ENCODE peak calls at places on chromosomes 3 and 15, in six cellular contexts. G, R, L, Z, M and T are unnamed samples.

GRCh38 chr3:184176377-184177330 is 2.0 kb downstream of the AP2M1 start:
- DNase-seq in G (peak; percentile 98), R (peak; percentile 98), L (no peak), Z (peak; percentile 95), M (peak; percentile 90), T (peak; percentile 81)

GRCh38 chr3:134644731-134645514 is 5.9 kb downstream of the KY start:
- DNase-seq in G (no peak), R (peak; percentile 20), L (no peak), Z (peak; percentile 40), M (no peak), T (no peak)

GRCh38 chr15:31159837-31160236 is 58.3 kb upstream of the TRPM1 start:
- DNase-seq in G (no peak), R (no peak), L (no peak), Z (no peak), M (no peak), T (no peak)

GRCh38 chr3:111874177-111874820 is 15.2 kb downstream of the PHLDB2 start:
- DNase-seq in G (peak; percentile 90), R (peak; percentile 74), L (no peak), Z (no peak), M (peak; percentile 80), T (peak; percentile 93)

GRCh38 chr3:143736205-143736604 is 112.1 kb downstream of the SLC9A9 start:
- DNase-seq in G (no peak), R (no peak), L (no peak), Z (no peak), M (no peak), T (peak; percentile 15)

GRCh38 chr3:48142316-48142870 is 45.8 kb downstream of the CDC25A start:
- DNase-seq in G (no peak), R (no peak), L (no peak), Z (no peak), M (no peak), T (no peak)

GRCh38 chr3:105688821-105689220 is 180.0 kb downstream of the CBLB start:
- DNase-seq in G (peak; percentile 10), R (peak; percentile 30), L (no peak), Z (no peak), M (no peak), T (no peak)

GRCh38 chr3:83622526-83622925 is 1336.3 kb upstream of the CADM2 start:
- DNase-seq in G (no peak), R (no peak), L (no peak), Z (no peak), M (no peak), T (no peak)

GRCh38 chr3:184248454-184249411 is at the start of gene ALG3:
- DNase-seq in G (peak; percentile 90), R (peak; percentile 94), L (peak; percentile 36), Z (peak; percentile 95), M (peak; percentile 77), T (peak; percentile 88)

GRCh38 chr3:51268132-51268531 is 117.0 kb upstream of the MANF start:
- DNase-seq in G (no peak), R (no peak), L (no peak), Z (no peak), M (no peak), T (no peak)

GRCh38 chr15:25804451-25804850 is 58.7 kb downstream of the ATP10A start:
- DNase-seq in G (no peak), R (no peak), L (no peak), Z (no peak), M (no peak), T (no peak)

GRCh38 chr15:48393650-48394049 is 62.4 kb downstream of the DUT start:
- DNase-seq in G (peak; percentile 85), R (peak; percentile 78), L (no peak), Z (no peak), M (peak; percentile 80), T (no peak)

GRCh38 chr15:101028321-101028720 is 109.2 kb downstream of the LRRK1 start:
- DNase-seq in G (no peak), R (no peak), L (no peak), Z (no peak), M (peak; percentile 8), T (no peak)

GRCh38 chr15:89458440-89458839 is 37.9 kb downstream of the RHCG start:
- DNase-seq in G (no peak), R (no peak), L (no peak), Z (no peak), M (no peak), T (no peak)

GRCh38 chr3:42052867-42053351 is 38.2 kb upstream of the TRAK1 start:
- DNase-seq in G (no peak), R (peak; percentile 36), L (no peak), Z (no peak), M (no peak), T (no peak)

GRCh38 chr15:66852064-66852905 is 150.2 kb downstream of the SMAD6 start:
- DNase-seq in G (no peak), R (no peak), L (no peak), Z (no peak), M (no peak), T (no peak)

GRCh38 chr3:99925584-99925983 is 107.9 kb downstream of the CMSS1 start:
- DNase-seq in G (peak; percentile 80), R (peak; percentile 74), L (no peak), Z (no peak), M (peak; percentile 86), T (peak; percentile 89)

GRCh38 chr3:35187908-35188307 is 451.4 kb upstream of the ARPP21 start:
- DNase-seq in G (no peak), R (peak; percentile 13), L (no peak), Z (no peak), M (no peak), T (no peak)

GRCh38 chr3:37971467-37971866 is 19.1 kb upstream of the VILL start:
- DNase-seq in G (no peak), R (no peak), L (no peak), Z (no peak), M (no peak), T (no peak)

GRCh38 chr15:49152552-49153337 is 2.7 kb downstream of the COPS2 start:
- DNase-seq in G (no peak), R (no peak), L (no peak), Z (no peak), M (no peak), T (no peak)

GRCh38 chr3:171980578-171981270 is 58.7 kb upstream of the FNDC3B start:
- DNase-seq in G (no peak), R (peak; percentile 71), L (no peak), Z (no peak), M (peak; percentile 55), T (no peak)

GRCh38 chr3:115100172-115100571 is 46.9 kb downstream of the ZBTB20 start:
- DNase-seq in G (peak; percentile 74), R (peak; percentile 84), L (no peak), Z (peak; percentile 8), M (peak; percentile 87), T (peak; percentile 22)

GRCh38 chr15:67543348-67543718 is 830 bp downstream of the MAP2K5 start:
- DNase-seq in G (no peak), R (peak; percentile 13), L (no peak), Z (no peak), M (no peak), T (peak; percentile 11)

GRCh38 chr3:174685796-174686195 is 173.3 kb upstream of the NAALADL2 start:
- DNase-seq in G (no peak), R (no peak), L (no peak), Z (no peak), M (no peak), T (no peak)

GRCh38 chr3:105495021-105495420 is 128.3 kb downstream of the ALCAM start:
- DNase-seq in G (no peak), R (peak; percentile 43), L (no peak), Z (no peak), M (peak; percentile 78), T (no peak)

GRCh38 chr3:152638707-152639450 is 196.1 kb upstream of the P2RY1 start:
- DNase-seq in G (peak; percentile 16), R (peak; percentile 26), L (no peak), Z (no peak), M (peak; percentile 16), T (no peak)

GRCh38 chr15:74337146-74337545 is 30.3 kb downstream of the CYP11A1 start:
- DNase-seq in G (no peak), R (no peak), L (no peak), Z (no peak), M (no peak), T (no peak)

GRCh38 chr15:91101356-91101920 is 1.4 kb downstream of the SV2B start:
- DNase-seq in G (no peak), R (no peak), L (no peak), Z (no peak), M (no peak), T (no peak)
- H3K4me3 ChIP-seq in G (no peak overlapping the region), R (no peak overlapping the region), L (no peak overlapping the region), Z (peak overlapping the region; percentile 79), M (no peak overlapping the region), T (no peak overlapping the region)

DNA sequence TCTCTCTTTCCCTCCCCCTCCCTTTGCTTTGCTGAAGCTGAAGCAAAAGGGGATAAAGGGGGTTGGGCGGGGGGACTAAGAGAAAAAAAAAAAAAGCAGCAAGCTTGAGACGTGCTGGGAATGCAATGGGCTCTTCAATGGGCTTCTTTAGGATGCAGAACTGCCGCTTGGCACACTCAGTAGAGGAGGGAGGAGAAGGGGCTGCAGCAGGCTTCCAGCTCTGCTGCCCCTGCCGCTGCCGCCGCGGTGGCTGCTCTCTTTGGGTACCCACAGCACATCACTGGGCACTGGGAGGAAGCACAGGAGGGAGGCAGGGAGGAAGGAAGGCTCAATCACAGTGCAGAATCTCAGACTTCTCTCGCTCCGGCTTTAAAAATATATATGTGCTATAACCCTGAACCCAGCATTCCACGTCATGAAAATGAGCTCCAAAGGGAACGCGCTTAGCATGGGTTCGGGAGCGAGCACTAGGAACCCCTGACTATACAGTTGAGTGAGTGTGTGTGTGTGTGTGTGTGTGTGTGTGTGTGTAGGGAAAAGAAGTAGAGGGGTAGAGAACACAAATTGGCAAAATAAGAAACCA is 3.5 kb downstream of the SLITRK3 start:
- DNase-seq in G (no peak), R (no peak), L (no peak), Z (peak; percentile 87), M (no peak), T (no peak)
- H3K4me3 ChIP-seq in G (no peak overlapping the region), R (no peak overlapping the region), L (peak overlapping the region; percentile 8), Z (peak overlapping the region; percentile 81), M (no peak overlapping the region), T (no peak overlapping the region)

GRCh38 chr3:72185549-72186484 is 400.9 kb upstream of the PROK2 start:
- DNase-seq in G (peak; percentile 80), R (peak; percentile 68), L (no peak), Z (no peak), M (peak; percentile 88), T (peak; percentile 38)
- H3K4me3 ChIP-seq in G (no peak overlapping the region), R (no peak overlapping the region), L (no peak overlapping the region), Z (no peak overlapping the region), M (peak overlapping the region; percentile 2), T (no peak overlapping the region)

DNA sequence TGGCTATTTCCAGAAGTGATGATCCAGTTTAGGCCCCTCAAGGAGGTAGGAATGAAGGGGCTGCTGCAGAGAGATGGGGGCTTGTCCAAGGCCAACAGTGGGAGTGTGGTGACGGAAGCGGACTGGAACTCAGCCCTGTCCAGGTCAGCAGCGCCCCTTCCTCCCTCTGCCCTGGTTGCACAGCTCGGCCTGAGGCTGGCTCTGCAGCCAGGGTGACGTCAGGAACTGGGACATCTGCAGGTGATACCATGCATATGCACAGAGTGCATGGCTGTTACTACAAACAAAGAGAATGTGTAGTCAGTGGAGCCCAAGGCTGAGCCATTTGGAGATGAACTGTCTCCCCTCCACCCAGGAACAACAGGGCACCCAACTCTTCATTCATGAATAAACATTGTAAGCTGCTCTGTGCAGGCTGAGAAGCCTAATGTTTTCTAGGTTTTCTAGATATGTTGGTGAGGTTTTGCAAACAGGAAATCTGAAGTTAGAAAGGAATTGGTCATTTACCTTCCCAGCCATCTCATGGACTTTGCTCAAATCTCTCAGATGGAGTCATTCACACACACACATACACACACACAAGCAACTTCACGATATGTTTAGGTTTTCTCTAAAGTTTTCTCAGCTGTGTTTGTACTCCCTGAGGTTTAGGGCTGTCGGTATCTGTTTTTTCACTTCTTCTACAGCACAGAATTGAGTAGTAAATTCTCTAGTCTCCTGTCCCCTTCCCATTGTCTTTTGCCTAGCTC is 117.2 kb downstream of the TLE3 start:
- DNase-seq in G (no peak), R (no peak), L (no peak), Z (no peak), M (no peak), T (no peak)
- H3K4me3 ChIP-seq in G (no peak overlapping the region), R (no peak overlapping the region), L (no peak overlapping the region), Z (no peak overlapping the region), M (no peak overlapping the region), T (no peak overlapping the region)